ENCODE peak calls at places on chromosomes 11 and 22, in four cellular contexts. L, E, T and I are unnamed samples.

GRCh38 chr11:64180871-64181270 is 5.1 kb upstream of the STIP1 start:
- DNase-seq in T (no peak), E (no peak), L (no peak), I (no peak)

GRCh38 chr11:96335389-96335788 is 7.6 kb downstream of the MAML2 start:
- DNase-seq in T (no peak), L (no peak), E (no peak), I (peak; percentile 34)

GRCh38 chr22:47030881-47031627 is 268.6 kb downstream of the TBC1D22A start:
- DNase-seq in E (no peak), T (no peak), L (peak; percentile 65), I (no peak)

GRCh38 chr11:133082851-133083488 is 449.3 kb downstream of the OPCML start:
- DNase-seq in L (no peak), T (peak; percentile 27), E (peak; percentile 31), I (peak; percentile 67)

GRCh38 chr11:15525582-15525981 is 410.9 kb downstream of the INSC start:
- DNase-seq in L (no peak), E (no peak), T (no peak), I (no peak)

GRCh38 chr11:128689946-128690745 is 3.7 kb upstream of the FLI1 start:
- DNase-seq in L (no peak), T (no peak), E (no peak), I (no peak)

GRCh38 chr11:77636738-77637344 is 753 bp downstream of the CLNS1A start:
- DNase-seq in E (peak; percentile 35), L (no peak), T (no peak), I (no peak)

GRCh38 chr22:20094158-20094807 is 14.2 kb downstream of the DGCR8 start:
- DNase-seq in T (no peak), L (no peak), E (no peak), I (no peak)

GRCh38 chr11:65416341-65417185 is 6.0 kb upstream of the NEAT1 start:
- DNase-seq in L (peak; percentile 97), E (peak; percentile 93), T (peak; percentile 84), I (peak; percentile 96)

GRCh38 chr11:72141066-72141465 is 5.5 kb downstream of the FOLR3 start:
- DNase-seq in T (peak; percentile 31), E (no peak), L (no peak), I (no peak)

GRCh38 chr11:131767421-131767820 is 397.0 kb downstream of the NTM start:
- DNase-seq in L (no peak), T (no peak), E (no peak), I (no peak)

GRCh38 chr11:113392522-113392921 is 4.9 kb downstream of the ANKK1 start:
- DNase-seq in L (no peak), T (no peak), E (no peak), I (no peak)

GRCh38 chr11:16959528-16960100 is 54.6 kb downstream of the PLEKHA7 start:
- DNase-seq in T (no peak), L (no peak), E (no peak), I (no peak)

GRCh38 chr11:116225784-116226410 is 546.9 kb downstream of the BUD13 start:
- DNase-seq in L (no peak), T (no peak), E (no peak), I (no peak)

GRCh38 chr22:40348025-40348658 is 1.8 kb downstream of the ADSL start:
- DNase-seq in T (peak; percentile 57), E (peak; percentile 70), L (no peak), I (peak; percentile 47)

GRCh38 chr11:122024278-122024677 is 91.7 kb downstream of the BLID start:
- DNase-seq in E (no peak), T (no peak), L (no peak), I (no peak)

GRCh38 chr11:126891556-126892217 is 108.9 kb downstream of the KIRREL3 start:
- DNase-seq in L (no peak), T (no peak), E (no peak), I (no peak)

GRCh38 chr22:47564158-47564450 is 801.7 kb downstream of the TBC1D22A start:
- DNase-seq in T (no peak), E (no peak), L (no peak), I (no peak)

GRCh38 chr22:31611065-31611760 is 50.8 kb downstream of the PISD start:
- DNase-seq in T (no peak), E (no peak), L (peak; percentile 73), I (no peak)

GRCh38 chr11:73414977-73415492 is 38.8 kb downstream of the RELT start:
- DNase-seq in E (no peak), L (no peak), T (no peak), I (no peak)

GRCh38 chr11:118353084-118353710 is 6.2 kb upstream of the UBE4A start:
- DNase-seq in E (peak; percentile 37), L (no peak), T (no peak), I (no peak)

GRCh38 chr11:2846056-2846455 is 39.5 kb downstream of the CDKN1C start:
- DNase-seq in E (peak; percentile 78), T (no peak), L (no peak), I (no peak)

GRCh38 chr11:64164392-64165312 is 1.3 kb downstream of the MACROD1 start:
- DNase-seq in L (no peak), T (no peak), E (peak; percentile 29), I (no peak)

GRCh38 chr22:44400763-44401060 is 88.0 kb upstream of the SHISAL1 start:
- DNase-seq in L (peak; percentile 6), T (no peak), E (no peak), I (no peak)

GRCh38 chr11:78474451-78474850 is 56.8 kb upstream of the GAB2 start:
- DNase-seq in L (no peak), T (peak; percentile 39), E (no peak), I (no peak)

GRCh38 chr11:117634756-117635593 is 162.0 kb downstream of the DSCAML1 start:
- DNase-seq in T (no peak), E (no peak), L (no peak), I (no peak)

GRCh38 chr11:116793476-116794096 is 1.9 kb upstream of the APOA5 start:
- DNase-seq in E (no peak), L (no peak), T (peak; percentile 23), I (no peak)

GRCh38 chr11:123480290-123480815 is 50.3 kb downstream of the GRAMD1B start:
- DNase-seq in T (no peak), E (no peak), L (no peak), I (no peak)

GRCh38 chr11:62611705-62612365 is 740 bp downstream of the EML3 start:
- DNase-seq in L (peak; percentile 86), E (peak; percentile 71), T (peak; percentile 48), I (peak; percentile 53)

GRCh38 chr22:24494535-24495364 is at the start of gene UPB1:
- DNase-seq in L (no peak), T (no peak), E (no peak), I (peak; percentile 85)

GRCh38 chr22:37996515-37997246 is 12.3 kb upstream of the SOX10 start:
- DNase-seq in L (no peak), T (no peak), E (no peak), I (no peak)

GRCh38 chr11:489610-490185 is 17.3 kb downstream of the RNH1 start:
- DNase-seq in T (no peak), E (no peak), L (no peak), I (peak; percentile 85)

GRCh38 chr11:17347676-17348075 is 3.9 kb upstream of the NCR3LG1 start:
- DNase-seq in T (no peak), L (no peak), E (no peak), I (no peak)

GRCh38 chr22:45484742-45485141 is 17.9 kb upstream of the FBLN1 start:
- DNase-seq in E (no peak), T (no peak), L (no peak), I (no peak)

GRCh38 chr11:43582024-43582836 is 98.3 kb upstream of the HSD17B12 start:
- DNase-seq in T (no peak), E (no peak), L (no peak), I (no peak)

GRCh38 chr11:24496728-24497396 is at the start of gene LUZP2:
- DNase-seq in L (no peak), E (no peak), T (no peak), I (peak; percentile 79)

GRCh38 chr11:123055132-123055924 is 6.6 kb downstream of the HSPA8 start:
- DNase-seq in T (no peak), L (no peak), E (peak; percentile 42), I (no peak)

GRCh38 chr11:134536219-134536618 is 124.2 kb upstream of the B3GAT1 start:
- DNase-seq in L (peak; percentile 35), E (no peak), T (no peak), I (no peak)

GRCh38 chr11:17722000-17722643 is 2.8 kb downstream of the MYOD1 start:
- DNase-seq in L (no peak), T (peak; percentile 56), E (peak; percentile 19), I (no peak)

DNA sequence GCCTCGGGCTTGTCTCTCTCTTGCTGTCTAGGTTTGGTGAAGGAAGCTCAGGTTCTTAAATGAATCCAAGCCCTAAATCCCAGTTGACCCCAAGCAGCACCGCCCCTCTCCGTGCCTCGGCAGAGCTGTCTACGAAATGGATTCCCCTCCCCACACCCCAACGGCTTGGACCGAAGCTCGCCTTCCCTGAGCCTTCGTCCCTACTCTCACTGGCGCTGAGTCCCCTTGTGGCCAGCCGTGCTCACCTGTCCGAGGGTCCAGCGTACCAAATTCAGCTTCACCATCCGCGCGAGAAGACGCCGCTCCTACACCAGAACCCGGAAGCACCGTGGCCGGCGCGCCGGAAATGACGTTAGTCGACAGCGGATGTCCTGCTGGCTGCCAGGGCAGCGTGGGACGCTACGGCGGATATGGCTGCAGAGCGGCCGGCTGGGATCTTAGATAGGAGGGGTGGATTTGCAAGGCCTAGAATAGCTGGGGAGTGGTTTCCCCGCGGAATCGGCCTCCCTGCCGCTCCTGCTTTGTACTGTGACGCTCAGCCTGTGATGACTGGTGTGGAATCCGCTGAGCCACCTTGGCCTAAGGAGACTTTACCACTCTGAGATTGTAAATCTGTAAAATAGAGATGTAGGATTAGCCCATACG is at the start of gene TFIP11:
- DNase-seq in T (peak; percentile 88), L (peak; percentile 96), E (peak; percentile 94), I (peak; percentile 96)
- TF ChIP-seq EP300 in T (no peak), L (no peak), E (peak; percentile 47), I (peak; percentile 86)

DNA sequence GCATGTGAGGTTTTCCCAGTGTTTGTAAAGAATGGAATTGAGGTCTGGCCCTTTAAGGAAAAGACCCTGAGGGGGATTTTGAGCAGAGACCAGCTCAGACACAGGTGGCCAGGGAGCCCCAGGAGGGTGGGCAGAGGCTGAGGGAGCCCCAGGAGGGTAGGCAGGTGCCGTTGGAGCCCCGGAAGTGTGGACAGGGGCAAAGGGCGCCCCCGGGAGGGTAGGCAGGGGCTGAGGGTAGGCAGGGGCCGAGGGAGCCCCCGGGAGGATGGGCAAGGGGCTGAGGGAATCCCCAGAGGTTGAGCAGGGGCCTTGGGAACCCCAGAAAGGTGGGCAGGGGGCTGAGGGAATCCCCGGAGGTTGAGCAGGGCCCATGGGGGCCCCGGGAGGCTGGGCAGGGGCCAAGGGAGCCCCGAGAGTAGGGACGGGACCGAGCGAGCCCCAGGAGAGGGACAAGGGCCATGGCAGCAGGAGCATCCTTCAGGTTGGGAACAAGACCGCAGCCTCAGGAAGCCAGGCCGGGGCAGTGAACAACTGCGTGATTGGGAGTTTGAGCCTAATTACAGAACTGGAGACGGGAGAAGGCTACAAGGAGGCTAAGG is 292.0 kb downstream of the BRD1 start:
- DNase-seq in T (no peak), E (no peak), L (peak; percentile 50), I (no peak)
- H3K9me3 ChIP-seq in T (no peaks in the 10 kb centered on the region), E (no peaks in the 10 kb centered on the region), L (no peaks in the 10 kb centered on the region), I (no peaks in the 10 kb centered on the region)

GRCh38 chr11:10095412-10096207 is 198.4 kb downstream of the SBF2 start:
- DNase-seq in T (no peak), L (no peak), E (no peak), I (no peak)
- TF ChIP-seq EP300 in T (no peak), L (no peak), E (no peak), I (no peak)

DNA sequence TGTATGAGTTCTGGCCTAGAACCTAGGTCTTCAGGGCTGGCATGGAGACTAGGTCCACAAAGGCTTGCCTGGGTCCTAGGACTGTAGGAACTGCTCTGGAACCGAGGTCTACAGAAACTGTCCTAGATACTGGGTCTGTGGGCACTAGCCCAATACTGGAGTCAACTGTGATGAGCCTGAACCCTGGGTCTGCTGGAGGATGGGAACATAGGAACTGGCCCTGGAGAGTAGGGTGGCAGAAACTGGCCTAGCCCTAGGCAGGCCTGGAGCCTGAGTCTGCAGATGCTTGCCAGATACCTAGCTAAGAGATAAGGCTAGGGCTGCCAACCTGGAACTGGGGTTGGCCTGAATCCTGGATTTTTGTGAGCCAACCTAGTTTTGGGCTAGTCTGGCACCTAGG is 19.2 kb upstream of the GLYATL2 start:
- DNase-seq in T (no peak), E (no peak), L (no peak), I (no peak)
- H3K9me3 ChIP-seq in T (no peaks in the 10 kb centered on the region), E (no peaks in the 10 kb centered on the region), L (no peaks in the 10 kb centered on the region), I (no peaks in the 10 kb centered on the region)